ENCODE peak calls at places on chromosomes 2 and 18, in seven cellular contexts. X is transverse colon, Y is prostate gland, E is HCT116, T is endothelial cell of umbilical vein, P is suprapubic skin, S is H1. K is an unnamed sample.
A peak's percentile ranks its signal among the peaks of the same experiment; 100 is the strongest.

GRCh38 chr2:35184471-35184870 is 1171.1 kb upstream of the CRIM1 start:
- DNase-seq in X (no peak), Y (no peak), E (no peak), T (no peak), P (no peak), S (no peak), K (no peak)

GRCh38 chr2:69798466-69798908 is 31.0 kb upstream of the GMCL1 start:
- DNase-seq in X (peak; percentile 14), Y (peak; percentile 43), E (no peak), T (peak; percentile 14), P (no peak), S (no peak), K (no peak)

GRCh38 chr2:68594674-68595492 is 48.5 kb upstream of the PROKR1 start:
- DNase-seq in X (peak; percentile 46), Y (no peak), E (peak; percentile 31), T (peak; percentile 63), P (no peak), S (peak; percentile 13), K (no peak)

GRCh38 chr18:12256946-12257345 is 2.8 kb downstream of the CIDEA start:
- DNase-seq in X (no peak), Y (no peak), E (no peak), T (peak; percentile 38), P (no peak), S (no peak), K (no peak)

GRCh38 chr2:233593201-233593600 is 24.2 kb upstream of the UGT1A8 start:
- DNase-seq in X (no peak), Y (no peak), E (no peak), T (no peak), P (no peak), S (no peak), K (no peak)

GRCh38 chr2:145350011-145350410 is 830.1 kb upstream of the ZEB2 start:
- DNase-seq in X (no peak), Y (no peak), E (no peak), T (no peak), P (no peak), S (no peak), K (no peak)

GRCh38 chr2:29562896-29563295 is 358.5 kb downstream of the ALK start:
- DNase-seq in X (no peak), Y (no peak), E (no peak), T (no peak), P (no peak), S (no peak), K (no peak)

GRCh38 chr2:96923810-96924774 is 54.2 kb upstream of the SEMA4C start:
- DNase-seq in X (no peak), Y (no peak), E (no peak), T (no peak), P (no peak), S (no peak), K (no peak)

GRCh38 chr18:67232406-67232805 is 284.1 kb downstream of the DSEL start:
- DNase-seq in X (no peak), Y (no peak), E (no peak), T (peak; percentile 96), P (no peak), S (peak; percentile 10), K (no peak)

GRCh38 chr18:10230072-10230471 is 224.4 kb upstream of the APCDD1 start:
- DNase-seq in X (no peak), Y (no peak), E (peak; percentile 44), T (peak; percentile 20), P (no peak), S (peak; percentile 21), K (no peak)

GRCh38 chr2:133346654-133347053 is 221.6 kb downstream of the NCKAP5 start:
- DNase-seq in X (no peak), Y (no peak), E (no peak), T (no peak), P (no peak), S (no peak), K (no peak)

GRCh38 chr2:69149631-69150215 is 136.7 kb downstream of the ANTXR1 start:
- DNase-seq in X (peak; percentile 27), Y (no peak), E (no peak), T (no peak), P (peak; percentile 83), S (peak; percentile 36), K (peak; percentile 64)

GRCh38 chr2:227322530-227323190 is 2.4 kb upstream of the MFF start:
- DNase-seq in X (no peak), Y (no peak), E (no peak), T (no peak), P (no peak), S (no peak), K (no peak)

GRCh38 chr18:34222396-34223163 is 2.1 kb downstream of the NOL4 start:
- DNase-seq in X (no peak), Y (no peak), E (no peak), T (peak; percentile 34), P (no peak), S (no peak), K (no peak)

GRCh38 chr2:9982248-9982647 is 30.8 kb downstream of the GRHL1 start:
- DNase-seq in X (no peak), Y (no peak), E (no peak), T (no peak), P (no peak), S (no peak), K (no peak)

DNA sequence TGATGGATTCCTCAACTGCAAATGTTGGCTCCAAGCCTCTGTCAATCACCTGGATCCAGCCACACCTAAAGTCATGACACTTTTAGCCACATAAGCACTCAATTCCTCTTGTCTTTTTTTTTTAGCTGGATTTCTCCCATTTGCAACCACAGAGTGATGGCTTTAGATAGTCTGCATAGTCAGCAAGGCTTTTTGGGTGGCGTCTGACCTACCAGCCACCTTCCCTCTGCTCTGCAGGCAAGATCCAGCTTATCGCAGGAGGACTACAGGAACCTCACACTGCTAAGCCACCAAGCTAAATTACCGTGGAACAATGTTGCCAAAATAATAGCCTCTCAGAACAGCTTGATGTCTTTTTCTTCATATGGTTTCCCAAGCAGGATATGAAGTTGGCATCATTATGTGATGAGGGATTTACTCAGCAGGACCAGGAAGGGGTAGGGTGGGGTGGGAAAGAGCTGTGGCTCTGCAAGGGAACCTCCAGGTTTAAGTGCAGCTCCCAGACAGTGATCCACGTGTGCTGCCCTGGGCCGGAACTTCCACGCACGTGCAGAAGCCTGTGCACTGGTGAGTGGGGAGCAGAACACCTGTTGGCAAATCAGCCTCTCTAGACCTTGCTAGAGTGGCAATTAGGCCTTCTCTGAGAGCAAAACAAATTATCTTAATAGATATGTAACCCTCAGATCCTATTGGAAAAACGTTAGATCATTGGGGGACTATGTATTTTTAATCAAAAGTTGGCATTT is 170.6 kb upstream of the NCK2 start:
- DNase-seq in X (no peak), Y (no peak), E (no peak), T (no peak), P (peak; percentile 49), S (no peak), K (no peak)
- H3K27ac ChIP-seq in X (peak overlapping the region; percentile 10), Y (no peak overlapping the region), E (no peak overlapping the region), T (no peak overlapping the region), P (no peak overlapping the region), S (no peak overlapping the region), K (no peak overlapping the region)

GRCh38 chr18:24142376-24142775 is 3.5 kb downstream of the CABYR start:
- DNase-seq in X (no peak), Y (no peak), E (no peak), T (no peak), P (no peak), S (no peak), K (no peak)

GRCh38 chr18:24136967-24137373 is 1.9 kb upstream of the CABYR start:
- DNase-seq in X (no peak), Y (no peak), E (no peak), T (no peak), P (no peak), S (no peak), K (no peak)

GRCh38 chr18:24140697-24141096 is 1.8 kb downstream of the CABYR start:
- DNase-seq in X (no peak), Y (no peak), E (no peak), T (no peak), P (no peak), S (no peak), K (no peak)

GRCh38 chr18:24138281-24138883 is 480 bp upstream of the CABYR start:
- DNase-seq in X (no peak), Y (no peak), E (no peak), T (no peak), P (no peak), S (no peak), K (no peak)

DNA sequence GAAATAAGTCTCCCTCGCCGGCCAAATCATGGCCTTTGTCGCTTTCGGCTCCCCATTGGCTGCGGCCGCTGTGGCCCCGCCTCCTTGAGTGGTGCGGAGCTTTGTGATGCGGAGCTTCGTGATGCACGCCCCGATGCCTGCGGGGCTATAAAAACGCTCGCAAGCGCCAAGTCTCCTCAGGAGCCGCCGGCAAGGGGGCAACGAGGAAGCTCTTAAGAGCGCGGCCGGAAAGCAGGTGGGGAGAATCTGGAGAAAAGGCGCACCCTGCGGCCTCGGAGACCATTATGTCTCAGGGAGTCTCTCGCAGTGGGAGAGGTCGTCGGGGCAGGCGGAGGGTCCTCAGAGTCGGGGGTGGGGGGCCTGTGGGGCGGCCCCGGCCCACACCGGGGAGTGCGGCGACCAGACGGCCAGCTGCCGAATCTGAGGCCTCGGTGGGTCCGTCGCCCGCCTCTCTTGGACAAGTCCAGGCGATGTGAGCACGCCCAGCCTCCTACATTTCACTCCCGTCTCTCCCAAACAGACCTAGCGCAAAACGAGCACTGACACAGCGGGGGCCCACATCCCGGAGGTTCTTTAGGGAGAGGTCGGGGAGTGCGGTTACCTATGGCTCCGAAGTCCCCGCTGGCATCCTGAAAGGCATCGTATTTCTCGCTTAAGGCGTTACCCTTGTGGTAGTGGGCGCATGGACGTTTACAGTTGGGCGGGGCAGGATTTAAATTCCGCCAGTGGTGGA is at the start of gene CABYR:
- DNase-seq in X (peak; percentile 72), Y (peak; percentile 60), E (no peak), T (peak; percentile 83), P (no peak), S (peak; percentile 93), K (peak; percentile 83)
- TF ChIP-seq POLR2AphosphoS5 in X (peak; percentile 39), Y (peak; percentile 71), E (no peak), T (peak; percentile 75), P (no peak), S (peak; percentile 95), K (no peak)

GRCh38 chr18:27685807-27686412 is 491.0 kb downstream of the CDH2 start:
- DNase-seq in X (no peak), Y (no peak), E (peak; percentile 18), T (peak; percentile 40), P (no peak), S (no peak), K (no peak)
- TF ChIP-seq CTCF in X (peak; percentile 50), Y (peak; percentile 39), E (peak; percentile 62), T (peak; percentile 58), P (peak; percentile 31), S (peak; percentile 48), K (no peak)

DNA sequence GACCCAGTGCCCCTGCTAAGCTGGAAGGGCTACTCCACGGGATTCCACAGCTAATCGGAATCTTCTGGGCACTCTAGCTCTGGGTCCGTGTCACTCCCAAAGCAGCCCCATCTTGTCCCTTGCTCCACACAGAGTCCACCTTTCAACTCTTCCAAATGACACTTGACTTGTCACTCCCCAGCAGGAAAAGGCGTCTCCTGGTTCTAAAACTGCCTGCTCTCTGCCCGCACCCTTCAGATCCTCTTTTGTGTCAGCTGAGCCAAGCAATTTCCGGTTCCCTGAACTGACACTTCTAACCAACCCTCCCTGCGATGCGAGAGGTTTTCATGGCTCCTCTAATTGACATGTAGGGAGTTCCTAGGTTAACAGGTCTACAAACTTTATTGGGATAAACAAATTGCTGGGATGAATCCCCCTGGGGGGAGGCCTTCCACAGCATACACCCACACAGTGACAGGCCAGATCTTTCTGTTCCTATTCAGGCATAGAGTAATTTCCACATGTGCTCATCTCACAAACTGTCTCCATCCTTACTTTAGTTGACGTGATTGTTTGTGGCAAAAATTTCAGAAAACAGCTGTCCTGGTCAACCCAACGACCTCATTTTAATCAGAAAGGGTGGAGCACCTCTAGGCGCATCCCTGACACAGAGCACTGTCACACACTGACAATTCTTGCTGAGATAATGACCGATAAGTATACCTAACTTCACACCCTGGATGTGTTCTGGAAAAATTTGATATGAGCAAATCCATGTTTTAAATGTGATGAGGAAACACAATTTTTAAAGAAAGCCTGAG is 104.9 kb downstream of the RBMS1 start:
- DNase-seq in X (peak; percentile 32), Y (no peak), E (no peak), T (no peak), P (peak; percentile 79), S (no peak), K (no peak)
- H3K27ac ChIP-seq in X (peak overlapping the region; percentile 85), Y (no peak overlapping the region), E (no peak overlapping the region), T (peak overlapping the region; percentile 40), P (peak overlapping the region; percentile 83), S (no peak overlapping the region), K (peak overlapping the region; percentile 72)

K was measured in breast epithelium.